ENCODE peak calls at places on chromosomes 1 and 21, in four cellular contexts. One of them, this sample, is unnamed.

GRCh38 chr1:205013683-205014367 is 29.2 kb upstream of the CNTN2 start:
- DNase-seq in NCI-H226: peak; percentile 43
- DNase-seq in activated naive CD8-positive, alpha-beta T cell treated with anti-CD3 and anti-CD28 coated beads, Interleukin-2, amount 50 U/mL, for 16 hours: no peak
- DNase-seq in left ventricle myocardium inferior: peak; percentile 35
- DNase-seq in this sample: peak; percentile 74

GRCh38 chr1:236951672-236952071 is 52.6 kb downstream of the MT1HL1 start:
- DNase-seq in activated naive CD8-positive, alpha-beta T cell treated with anti-CD3 and anti-CD28 coated beads, Interleukin-2, amount 50 U/mL, for 16 hours: no peak
- DNase-seq in NCI-H226: no peak
- DNase-seq in left ventricle myocardium inferior: no peak
- DNase-seq in this sample: no peak

GRCh38 chr1:59178339-59178744 is 118.6 kb upstream of the FGGY start:
- DNase-seq in activated naive CD8-positive, alpha-beta T cell treated with anti-CD3 and anti-CD28 coated beads, Interleukin-2, amount 50 U/mL, for 16 hours: no peak
- DNase-seq in NCI-H226: peak; percentile 40
- DNase-seq in left ventricle myocardium inferior: peak; percentile 46
- DNase-seq in this sample: peak; percentile 91

GRCh38 chr1:50271337-50271736 is 151.9 kb downstream of the DMRTA2 start:
- DNase-seq in activated naive CD8-positive, alpha-beta T cell treated with anti-CD3 and anti-CD28 coated beads, Interleukin-2, amount 50 U/mL, for 16 hours: no peak
- DNase-seq in left ventricle myocardium inferior: peak; percentile 18
- DNase-seq in NCI-H226: no peak
- DNase-seq in this sample: no peak

GRCh38 chr1:23417570-23417969 is 7.0 kb downstream of the TCEA3 start:
- DNase-seq in left ventricle myocardium inferior: peak; percentile 45
- DNase-seq in NCI-H226: no peak
- DNase-seq in activated naive CD8-positive, alpha-beta T cell treated with anti-CD3 and anti-CD28 coated beads, Interleukin-2, amount 50 U/mL, for 16 hours: no peak
- DNase-seq in this sample: peak; percentile 36

GRCh38 chr1:84701366-84701765 is 11.1 kb upstream of the SSX2IP start:
- DNase-seq in left ventricle myocardium inferior: no peak
- DNase-seq in activated naive CD8-positive, alpha-beta T cell treated with anti-CD3 and anti-CD28 coated beads, Interleukin-2, amount 50 U/mL, for 16 hours: no peak
- DNase-seq in NCI-H226: no peak
- DNase-seq in this sample: no peak

GRCh38 chr1:59926381-59927243 is at the start of gene CYP2J2:
- DNase-seq in activated naive CD8-positive, alpha-beta T cell treated with anti-CD3 and anti-CD28 coated beads, Interleukin-2, amount 50 U/mL, for 16 hours: no peak
- DNase-seq in left ventricle myocardium inferior: peak; percentile 73
- DNase-seq in NCI-H226: no peak
- DNase-seq in this sample: peak; percentile 15

GRCh38 chr1:160205974-160206369 is 788 bp downstream of the PEA15 start:
- DNase-seq in NCI-H226: peak; percentile 45
- DNase-seq in activated naive CD8-positive, alpha-beta T cell treated with anti-CD3 and anti-CD28 coated beads, Interleukin-2, amount 50 U/mL, for 16 hours: no peak
- DNase-seq in left ventricle myocardium inferior: peak; percentile 33
- DNase-seq in this sample: peak; percentile 45

GRCh38 chr21:21851205-21851604 is 853.0 kb downstream of the NCAM2 start:
- DNase-seq in activated naive CD8-positive, alpha-beta T cell treated with anti-CD3 and anti-CD28 coated beads, Interleukin-2, amount 50 U/mL, for 16 hours: no peak
- DNase-seq in NCI-H226: no peak
- DNase-seq in left ventricle myocardium inferior: no peak
- DNase-seq in this sample: no peak

GRCh38 chr1:99003911-99004269 is 771 bp downstream of the PLPPR5 start:
- DNase-seq in activated naive CD8-positive, alpha-beta T cell treated with anti-CD3 and anti-CD28 coated beads, Interleukin-2, amount 50 U/mL, for 16 hours: no peak
- DNase-seq in left ventricle myocardium inferior: no peak
- DNase-seq in NCI-H226: no peak
- DNase-seq in this sample: no peak

GRCh38 chr1:50333595-50333974 is 89.7 kb downstream of the DMRTA2 start:
- DNase-seq in NCI-H226: no peak
- DNase-seq in activated naive CD8-positive, alpha-beta T cell treated with anti-CD3 and anti-CD28 coated beads, Interleukin-2, amount 50 U/mL, for 16 hours: no peak
- DNase-seq in left ventricle myocardium inferior: peak; percentile 52
- DNase-seq in this sample: peak; percentile 60

GRCh38 chr1:17790383-17791054 is 35.4 kb downstream of the ACTL8 start:
- DNase-seq in activated naive CD8-positive, alpha-beta T cell treated with anti-CD3 and anti-CD28 coated beads, Interleukin-2, amount 50 U/mL, for 16 hours: no peak
- DNase-seq in left ventricle myocardium inferior: no peak
- DNase-seq in NCI-H226: no peak
- DNase-seq in this sample: no peak

GRCh38 chr1:70961374-70961773 is 86.2 kb downstream of the PTGER3 start:
- DNase-seq in left ventricle myocardium inferior: no peak
- DNase-seq in NCI-H226: peak; percentile 73
- DNase-seq in activated naive CD8-positive, alpha-beta T cell treated with anti-CD3 and anti-CD28 coated beads, Interleukin-2, amount 50 U/mL, for 16 hours: no peak
- DNase-seq in this sample: no peak

GRCh38 chr1:23793018-23793781 is 2.3 kb downstream of the LYPLA2 start:
- DNase-seq in NCI-H226: peak; percentile 82
- DNase-seq in activated naive CD8-positive, alpha-beta T cell treated with anti-CD3 and anti-CD28 coated beads, Interleukin-2, amount 50 U/mL, for 16 hours: no peak
- DNase-seq in left ventricle myocardium inferior: peak; percentile 30
- DNase-seq in this sample: peak; percentile 45

GRCh38 chr1:181772714-181773113 is 288.8 kb downstream of the ZNF648 start:
- DNase-seq in activated naive CD8-positive, alpha-beta T cell treated with anti-CD3 and anti-CD28 coated beads, Interleukin-2, amount 50 U/mL, for 16 hours: no peak
- DNase-seq in left ventricle myocardium inferior: no peak
- DNase-seq in NCI-H226: no peak
- DNase-seq in this sample: no peak

GRCh38 chr1:237859014-237859413 is 31.7 kb downstream of the ZP4 start:
- DNase-seq in left ventricle myocardium inferior: no peak
- DNase-seq in NCI-H226: no peak
- DNase-seq in activated naive CD8-positive, alpha-beta T cell treated with anti-CD3 and anti-CD28 coated beads, Interleukin-2, amount 50 U/mL, for 16 hours: no peak
- DNase-seq in this sample: no peak

GRCh38 chr1:247357062-247357780 is 25.6 kb upstream of the ZNF496 start:
- DNase-seq in activated naive CD8-positive, alpha-beta T cell treated with anti-CD3 and anti-CD28 coated beads, Interleukin-2, amount 50 U/mL, for 16 hours: no peak
- DNase-seq in left ventricle myocardium inferior: peak; percentile 34
- DNase-seq in NCI-H226: peak; percentile 91
- DNase-seq in this sample: no peak

GRCh38 chr1:178102218-178102617 is 8.3 kb downstream of the RASAL2 start:
- DNase-seq in NCI-H226: peak; percentile 49
- DNase-seq in activated naive CD8-positive, alpha-beta T cell treated with anti-CD3 and anti-CD28 coated beads, Interleukin-2, amount 50 U/mL, for 16 hours: no peak
- DNase-seq in left ventricle myocardium inferior: no peak
- DNase-seq in this sample: no peak

GRCh38 chr21:42332557-42332956 is 17.3 kb upstream of the TFF3 start:
- DNase-seq in NCI-H226: no peak
- DNase-seq in left ventricle myocardium inferior: no peak
- DNase-seq in activated naive CD8-positive, alpha-beta T cell treated with anti-CD3 and anti-CD28 coated beads, Interleukin-2, amount 50 U/mL, for 16 hours: no peak
- DNase-seq in this sample: no peak

GRCh38 chr21:41507521-41508414 is at the start of gene TMPRSS2:
- DNase-seq in activated naive CD8-positive, alpha-beta T cell treated with anti-CD3 and anti-CD28 coated beads, Interleukin-2, amount 50 U/mL, for 16 hours: no peak
- DNase-seq in left ventricle myocardium inferior: no peak
- DNase-seq in NCI-H226: no peak
- DNase-seq in this sample: no peak